ENCODE peak calls at places on chromosomes 3 and 15, in ten cellular contexts. E is HCT116, M is adrenal gland, C is suprapubic skin, W is tibial nerve, R is A549, A is uterus, J is gastrocnemius medialis, Z is esophagus muscularis mucosa, Y is IMR-90. V is an unnamed sample.

GRCh38 chr3:140922634-140923033 is 19.0 kb upstream of the SLC25A36 start:
- DNase-seq in E (no peak), M (no peak), C (no peak), W (no peak), R (peak), A (no peak), J (no peak), Z (no peak), Y (peak), V (no peak)

GRCh38 chr3:51559961-51560360 is 21.4 kb downstream of the RAD54L2 start:
- DNase-seq in E (no peak), M (no peak), C (no peak), W (no peak), R (no peak), A (no peak), J (no peak), Z (no peak), Y (no peak), V (no peak)

GRCh38 chr3:183503738-183504137 is 51.8 kb downstream of the KLHL6 start:
- DNase-seq in E (no peak), M (no peak), C (no peak), W (no peak), R (no peak), A (no peak), J (no peak), Z (no peak), Y (no peak), V (no peak)

GRCh38 chr3:43710607-43711006 is 19.9 kb downstream of the ABHD5 start:
- DNase-seq in E (no peak), M (no peak), C (no peak), W (no peak), R (no peak), A (no peak), J (no peak), Z (no peak), Y (no peak), V (no peak)

GRCh38 chr15:34808016-34808415 is 12.7 kb upstream of the ACTC1 start:
- DNase-seq in E (no peak), M (no peak), C (no peak), W (no peak), R (no peak), A (no peak), J (no peak), Z (no peak), Y (peak), V (no peak)

GRCh38 chr3:195544634-195545033 is 1.5 kb upstream of the PPP1R2 start:
- DNase-seq in E (no peak), M (peak), C (no peak), W (no peak), R (no peak), A (peak), J (no peak), Z (peak), Y (no peak), V (no peak)

GRCh38 chr3:139447486-139447885 is 28.8 kb downstream of the RBP2 start:
- DNase-seq in E (no peak), M (no peak), C (no peak), W (no peak), R (no peak), A (no peak), J (no peak), Z (no peak), Y (no peak), V (no peak)

GRCh38 chr3:67819447-67819846 is 165.0 kb upstream of the SUCLG2 start:
- DNase-seq in E (no peak), M (no peak), C (no peak), W (no peak), R (peak), A (no peak), J (no peak), Z (no peak), Y (no peak), V (no peak)

GRCh38 chr15:52362497-52362896 is 66.9 kb upstream of the MYO5C start:
- DNase-seq in E (no peak), M (no peak), C (no peak), W (no peak), R (no peak), A (no peak), J (peak), Z (no peak), Y (peak), V (no peak)

GRCh38 chr3:66481071-66482001 is 19.5 kb downstream of the LRIG1 start:
- DNase-seq in E (no peak), M (no peak), C (no peak), W (no peak), R (no peak), A (no peak), J (no peak), Z (no peak), Y (peak), V (no peak)

DNA sequence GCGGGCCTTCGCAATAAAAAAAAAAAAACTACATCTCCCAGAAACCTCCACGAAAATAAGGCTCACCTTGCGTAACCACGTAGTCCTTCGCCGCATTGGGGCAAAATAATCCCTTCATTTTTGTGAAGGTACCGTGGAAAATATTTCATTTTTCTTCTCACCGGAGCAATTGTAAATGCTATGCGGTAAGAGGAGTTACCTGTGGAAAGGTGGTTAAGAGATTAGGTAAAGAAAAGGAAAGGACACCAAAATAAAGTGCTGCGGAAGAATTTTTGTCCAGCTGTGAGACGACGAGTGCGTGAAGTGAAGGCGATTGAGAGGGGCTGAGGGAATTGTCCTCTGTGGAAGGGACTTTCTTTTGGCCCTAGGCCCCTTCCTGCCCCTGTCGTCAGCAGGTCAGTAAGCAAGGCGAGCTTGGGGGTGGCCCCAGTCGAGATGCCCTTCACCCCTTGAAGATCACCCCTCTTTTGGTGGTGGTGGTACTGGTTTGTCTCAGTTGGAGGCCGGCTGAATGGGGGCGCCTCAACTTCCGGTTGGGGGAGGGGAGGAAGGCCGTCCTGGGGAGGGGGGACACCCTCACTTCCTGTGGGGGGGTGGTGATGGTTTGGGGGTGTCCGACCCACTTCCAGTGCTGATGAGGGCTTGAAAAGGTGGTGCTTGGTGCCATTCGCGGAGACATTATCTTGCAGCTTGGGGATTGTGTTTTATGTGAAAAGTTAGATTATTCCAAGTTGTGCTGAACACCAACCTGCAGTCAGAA is at the start of gene HMG20A:
- DNase-seq in E (peak), M (peak), C (peak), W (no peak), R (peak), A (peak), J (peak), Z (no peak), Y (peak), V (peak)
- TF ChIP-seq POLR2A in E (peak), M (no peak), C (peak), W (no peak), R (peak), A (peak), J (peak), Z (no peak), Y (peak), V (no peak)

GRCh38 chr3:171157286-171157685 is 130.8 kb upstream of the SLC2A2 start:
- DNase-seq in E (no peak), M (no peak), C (no peak), W (no peak), R (no peak), A (peak), J (no peak), Z (no peak), Y (no peak), V (peak)
- TF ChIP-seq POLR2A in E (no peak), M (no peak), C (no peak), W (no peak), R (no peak), A (no peak), J (no peak), Z (no peak), Y (no peak), V (no peak)

GRCh38 chr3:165192610-165193192 is 3.5 kb downstream of the SLITRK3 start:
- DNase-seq in E (no peak), M (no peak), C (no peak), W (no peak), R (no peak), A (no peak), J (no peak), Z (no peak), Y (no peak), V (no peak)
- TF ChIP-seq POLR2A in E (no peak), M (no peak), C (no peak), W (no peak), R (no peak), A (no peak), J (no peak), Z (no peak), Y (no peak), V (no peak)

GRCh38 chr15:63969652-63970421 is 76.4 kb downstream of the DAPK2 start:
- DNase-seq in E (no peak), M (no peak), C (no peak), W (no peak), R (no peak), A (no peak), J (peak), Z (no peak), Y (no peak), V (peak)
- TF ChIP-seq POLR2A in E (no peak), M (no peak), C (no peak), W (no peak), R (no peak), A (no peak), J (no peak), Z (no peak), Y (no peak), V (no peak)

GRCh38 chr3:150745832-150746231 is 17.1 kb downstream of the SIAH2 start:
- DNase-seq in E (no peak), M (peak), C (no peak), W (no peak), R (no peak), A (no peak), J (no peak), Z (no peak), Y (no peak), V (no peak)
- TF ChIP-seq POLR2A in E (no peak), M (no peak), C (no peak), W (no peak), R (no peak), A (no peak), J (no peak), Z (no peak), Y (no peak), V (no peak)

GRCh38 chr3:50337175-50337861 is 3.3 kb downstream of the RASSF1 start:
- DNase-seq in E (peak), M (peak), C (peak), W (peak), R (peak), A (peak), J (peak), Z (peak), Y (peak), V (peak)
- TF ChIP-seq POLR2A in E (no peak), M (peak), C (peak), W (peak), R (peak), A (peak), J (peak), Z (peak), Y (peak), V (peak)